ENCODE peak calls at places on chromosome 19, in six cellular contexts. W is AG08395; T is left ventricle myocardium inferior; I is cardiac muscle cell; O is activated CD4-positive, CD25-positive, alpha-beta regulatory T cell treated with anti-CD3 and anti-CD28 coated beads, Interleukin-2, amount 50 U/mL, for 72 hours; F is RPMI7951. A is an unnamed sample.

GRCh38 chr19:5186293-5187050 is 154.1 kb downstream of the PTPRS start:
- DNase-seq in W (peak; percentile 87), T (no peak), I (peak; percentile 52), O (no peak), F (peak; percentile 65), A (no peak)

GRCh38 chr19:35395762-35396199 is 24.9 kb downstream of the GPR42 start:
- DNase-seq in I (no peak), F (peak; percentile 48), T (no peak), W (no peak), O (no peak), A (no peak)

GRCh38 chr19:35846038-35846668 is 6.2 kb downstream of the NPHS1 start:
- DNase-seq in O (no peak), T (no peak), W (no peak), I (no peak), F (no peak), A (no peak)

GRCh38 chr19:49884109-49884508 is 6.6 kb downstream of the TBC1D17 start:
- DNase-seq in W (no peak), F (no peak), T (no peak), O (no peak), I (no peak), A (no peak)

GRCh38 chr19:19074172-19074905 is 10.5 kb downstream of the SLC25A42 start:
- DNase-seq in W (no peak), O (no peak), T (no peak), I (no peak), F (no peak), A (no peak)

GRCh38 chr19:16330811-16331690 is 6.4 kb downstream of the KLF2 start:
- DNase-seq in W (no peak), O (no peak), I (no peak), F (no peak), T (no peak), A (no peak)

GRCh38 chr19:5451494-5451893 is 3.7 kb upstream of the ZNRF4 start:
- DNase-seq in W (no peak), F (no peak), O (no peak), T (no peak), I (no peak), A (no peak)

GRCh38 chr19:8486661-8487136 is 15.7 kb downstream of the PRAM1 start:
- DNase-seq in W (no peak), T (no peak), F (no peak), O (no peak), I (no peak), A (no peak)

GRCh38 chr19:38684078-38684861 is 36.8 kb downstream of the ACTN4 start:
- DNase-seq in F (peak; percentile 96), O (no peak), T (peak; percentile 52), I (peak; percentile 94), W (peak; percentile 89), A (no peak)

GRCh38 chr19:4174212-4174894 is 8.0 kb downstream of the SIRT6 start:
- DNase-seq in W (no peak), F (no peak), I (no peak), O (no peak), T (no peak), A (no peak)

GRCh38 chr19:623175-623916 is 10.0 kb downstream of the POLRMT start:
- DNase-seq in O (no peak), F (no peak), W (no peak), T (no peak), I (no peak), A (no peak)

GRCh38 chr19:18423258-18424020 is 4.2 kb downstream of the SSBP4 start:
- DNase-seq in W (no peak), I (no peak), T (no peak), F (no peak), O (no peak), A (no peak)

GRCh38 chr19:16202320-16203255 is 4.9 kb downstream of the AP1M1 start:
- DNase-seq in O (no peak), T (no peak), I (no peak), F (no peak), W (peak; percentile 65), A (no peak)

GRCh38 chr19:34676697-34677385 is at the start of gene SCGB2B2:
- DNase-seq in T (no peak), F (no peak), W (peak; percentile 73), I (no peak), O (no peak), A (peak; percentile 77)

GRCh38 chr19:4456566-4456842 is 1.1 kb downstream of the UBXN6 start:
- DNase-seq in W (peak; percentile 55), O (no peak), F (peak; percentile 69), I (peak; percentile 81), T (no peak), A (no peak)

GRCh38 chr19:55683449-55684261 is 8.6 kb downstream of the EPN1 start:
- DNase-seq in I (no peak), T (no peak), W (no peak), O (no peak), F (no peak), A (no peak)

GRCh38 chr19:7689165-7689564 is 8.5 kb downstream of the TRAPPC5 start:
- DNase-seq in T (no peak), W (no peak), I (no peak), O (no peak), F (no peak), A (no peak)

GRCh38 chr19:45440259-45440638 is 16.5 kb upstream of the ERCC1 start:
- DNase-seq in I (no peak), W (no peak), O (no peak), F (no peak), T (no peak), A (no peak)

GRCh38 chr19:38736413-38737280 is 7.6 kb downstream of the CAPN12 start:
- DNase-seq in O (no peak), I (peak; percentile 48), F (peak; percentile 34), W (peak; percentile 44), T (no peak), A (peak; percentile 40)

GRCh38 chr19:35155441-35155840 is 906 bp downstream of the FXYD5 start:
- DNase-seq in T (no peak), O (peak; percentile 45), W (no peak), F (no peak), I (no peak), A (peak; percentile 37)

GRCh38 chr19:42140125-42140754 is 8.0 kb upstream of the POU2F2 start:
- DNase-seq in W (peak; percentile 82), F (peak; percentile 65), O (no peak), T (peak; percentile 61), I (peak; percentile 84), A (peak; percentile 25)

GRCh38 chr19:16326401-16327130 is 1.9 kb downstream of the KLF2 start:
- DNase-seq in F (no peak), W (no peak), T (no peak), O (peak; percentile 41), I (peak; percentile 34), A (peak; percentile 57)

GRCh38 chr19:2246014-2246620 is 3.0 kb upstream of the AMH start:
- DNase-seq in W (no peak), T (no peak), I (no peak), F (no peak), O (no peak), A (no peak)

GRCh38 chr19:46697142-46697960 is 19.6 kb downstream of the PRKD2 start:
- DNase-seq in T (peak; percentile 89), F (peak; percentile 79), I (peak; percentile 82), W (peak; percentile 96), O (no peak), A (peak; percentile 37)